ENCODE peak calls at places on chromosomes 1 and 21, in five cellular contexts. One of them, this sample, is unnamed.

GRCh38 chr1:222464841-222465210 is 83.1 kb downstream of the HHIPL2 start:
- DNase-seq in AG10803: peak; percentile 71
- DNase-seq in GM12865: peak; percentile 83
- DNase-seq in lower lobe of right lung: peak; percentile 58
- DNase-seq in heart right ventricle: peak; percentile 47
- DNase-seq in this sample: no peak

GRCh38 chr21:17146426-17146825 is 366.4 kb upstream of the CXADR start:
- DNase-seq in AG10803: no peak
- DNase-seq in lower lobe of right lung: no peak
- DNase-seq in GM12865: no peak
- DNase-seq in heart right ventricle: no peak
- DNase-seq in this sample: no peak

GRCh38 chr1:21663951-21664805 is 5.0 kb downstream of the RAP1GAP start:
- DNase-seq in GM12865: no peak
- DNase-seq in heart right ventricle: no peak
- DNase-seq in lower lobe of right lung: no peak
- DNase-seq in AG10803: no peak
- DNase-seq in this sample: peak; percentile 7

GRCh38 chr1:41902125-41902524 is 16.6 kb downstream of the HIVEP3 start:
- DNase-seq in lower lobe of right lung: no peak
- DNase-seq in AG10803: peak; percentile 79
- DNase-seq in heart right ventricle: no peak
- DNase-seq in GM12865: no peak
- DNase-seq in this sample: no peak

GRCh38 chr21:36980280-36981048 is 14.0 kb upstream of the HLCS start:
- DNase-seq in heart right ventricle: peak; percentile 42
- DNase-seq in AG10803: peak; percentile 29
- DNase-seq in lower lobe of right lung: peak; percentile 67
- DNase-seq in GM12865: no peak
- DNase-seq in this sample: no peak

GRCh38 chr1:41500378-41500777 is 15.9 kb upstream of the EDN2 start:
- DNase-seq in AG10803: peak; percentile 35
- DNase-seq in lower lobe of right lung: peak; percentile 92
- DNase-seq in heart right ventricle: peak; percentile 57
- DNase-seq in GM12865: no peak
- DNase-seq in this sample: no peak

GRCh38 chr1:116910379-116911165 is 856 bp downstream of the PTGFRN start:
- DNase-seq in lower lobe of right lung: peak; percentile 72
- DNase-seq in GM12865: peak; percentile 26
- DNase-seq in heart right ventricle: peak; percentile 52
- DNase-seq in AG10803: peak; percentile 16
- DNase-seq in this sample: no peak

GRCh38 chr1:19395678-19396192 is 83.6 kb downstream of the SLC66A1 start:
- DNase-seq in lower lobe of right lung: no peak
- DNase-seq in AG10803: peak; percentile 81
- DNase-seq in GM12865: no peak
- DNase-seq in heart right ventricle: no peak
- DNase-seq in this sample: no peak

GRCh38 chr1:17671741-17672140 is 83.4 kb upstream of the ACTL8 start:
- DNase-seq in heart right ventricle: no peak
- DNase-seq in GM12865: peak; percentile 27
- DNase-seq in lower lobe of right lung: no peak
- DNase-seq in AG10803: no peak
- DNase-seq in this sample: no peak

GRCh38 chr1:32859915-32860314 is 10.8 kb downstream of the FNDC5 start:
- DNase-seq in heart right ventricle: no peak
- DNase-seq in AG10803: no peak
- DNase-seq in GM12865: no peak
- DNase-seq in lower lobe of right lung: no peak
- DNase-seq in this sample: no peak

GRCh38 chr1:53050310-53050709 is 11.7 kb upstream of the PODN start:
- DNase-seq in heart right ventricle: no peak
- DNase-seq in GM12865: no peak
- DNase-seq in lower lobe of right lung: no peak
- DNase-seq in AG10803: no peak
- DNase-seq in this sample: no peak

GRCh38 chr1:18038051-18038450 is 69.5 kb upstream of the IGSF21 start:
- DNase-seq in heart right ventricle: no peak
- DNase-seq in AG10803: no peak
- DNase-seq in GM12865: no peak
- DNase-seq in lower lobe of right lung: no peak
- DNase-seq in this sample: no peak

GRCh38 chr1:84581648-84582047 is 7.4 kb upstream of the CTBS start:
- DNase-seq in GM12865: no peak
- DNase-seq in lower lobe of right lung: no peak
- DNase-seq in AG10803: no peak
- DNase-seq in heart right ventricle: no peak
- DNase-seq in this sample: no peak

GRCh38 chr1:111145542-111145941 is 5.5 kb downstream of the CEPT1 start:
- DNase-seq in GM12865: no peak
- DNase-seq in lower lobe of right lung: no peak
- DNase-seq in heart right ventricle: no peak
- DNase-seq in AG10803: no peak
- DNase-seq in this sample: no peak

GRCh38 chr1:100538935-100539835 is 1.2 kb downstream of the GPR88 start:
- DNase-seq in GM12865: no peak
- DNase-seq in AG10803: no peak
- DNase-seq in lower lobe of right lung: peak; percentile 56
- DNase-seq in heart right ventricle: peak; percentile 34
- DNase-seq in this sample: no peak

GRCh38 chr1:89347296-89347695 is 16.6 kb upstream of the GBP6 start:
- DNase-seq in heart right ventricle: no peak
- DNase-seq in AG10803: peak; percentile 17
- DNase-seq in lower lobe of right lung: no peak
- DNase-seq in GM12865: no peak
- DNase-seq in this sample: no peak

GRCh38 chr1:89523597-89524368 is 846 bp upstream of the LRRC8B start:
- DNase-seq in GM12865: peak; percentile 82
- DNase-seq in AG10803: no peak
- DNase-seq in heart right ventricle: no peak
- DNase-seq in lower lobe of right lung: peak; percentile 72
- DNase-seq in this sample: no peak

GRCh38 chr1:7207875-7208646 is 422.8 kb downstream of the CAMTA1 start:
- DNase-seq in AG10803: peak; percentile 54
- DNase-seq in lower lobe of right lung: no peak
- DNase-seq in GM12865: peak; percentile 56
- DNase-seq in heart right ventricle: peak; percentile 24
- DNase-seq in this sample: no peak

GRCh38 chr21:26130249-26130896 is 40.2 kb downstream of the APP start:
- DNase-seq in lower lobe of right lung: no peak
- DNase-seq in AG10803: peak; percentile 26
- DNase-seq in GM12865: no peak
- DNase-seq in heart right ventricle: no peak
- DNase-seq in this sample: no peak

GRCh38 chr21:28154121-28154520 is 838.6 kb downstream of the LTN1 start:
- DNase-seq in AG10803: no peak
- DNase-seq in GM12865: no peak
- DNase-seq in heart right ventricle: no peak
- DNase-seq in lower lobe of right lung: no peak
- DNase-seq in this sample: no peak

GRCh38 chr1:8604041-8604942 is 213.1 kb downstream of the RERE start:
- DNase-seq in GM12865: peak; percentile 80
- DNase-seq in AG10803: no peak
- DNase-seq in heart right ventricle: no peak
- DNase-seq in lower lobe of right lung: no peak
- DNase-seq in this sample: no peak

GRCh38 chr1:64296459-64296858 is 93.0 kb downstream of the UBE2U start:
- DNase-seq in AG10803: no peak
- DNase-seq in GM12865: no peak
- DNase-seq in heart right ventricle: no peak
- DNase-seq in lower lobe of right lung: no peak
- DNase-seq in this sample: no peak

GRCh38 chr1:18309552-18310155 is 171.1 kb upstream of the KLHDC7A start:
- DNase-seq in GM12865: no peak
- DNase-seq in heart right ventricle: no peak
- DNase-seq in AG10803: no peak
- DNase-seq in lower lobe of right lung: no peak
- DNase-seq in this sample: no peak

GRCh38 chr1:100458925-100459814 is 78.8 kb upstream of the GPR88 start:
- DNase-seq in lower lobe of right lung: peak; percentile 69
- DNase-seq in GM12865: peak; percentile 86
- DNase-seq in heart right ventricle: peak; percentile 69
- DNase-seq in AG10803: peak; percentile 76
- DNase-seq in this sample: peak; percentile 42

GRCh38 chr1:30469426-30469825 is 254.0 kb downstream of the MATN1 start:
- DNase-seq in lower lobe of right lung: no peak
- DNase-seq in GM12865: no peak
- DNase-seq in heart right ventricle: no peak
- DNase-seq in AG10803: no peak
- DNase-seq in this sample: no peak

GRCh38 chr1:182303778-182304177 is 87.8 kb downstream of the GLUL start:
- DNase-seq in lower lobe of right lung: no peak
- DNase-seq in GM12865: peak; percentile 65
- DNase-seq in heart right ventricle: no peak
- DNase-seq in AG10803: no peak
- DNase-seq in this sample: no peak

GRCh38 chr1:59985901-59986735 is 59.5 kb upstream of the CYP2J2 start:
- DNase-seq in GM12865: no peak
- DNase-seq in lower lobe of right lung: no peak
- DNase-seq in AG10803: peak; percentile 51
- DNase-seq in heart right ventricle: no peak
- DNase-seq in this sample: no peak

DNA sequence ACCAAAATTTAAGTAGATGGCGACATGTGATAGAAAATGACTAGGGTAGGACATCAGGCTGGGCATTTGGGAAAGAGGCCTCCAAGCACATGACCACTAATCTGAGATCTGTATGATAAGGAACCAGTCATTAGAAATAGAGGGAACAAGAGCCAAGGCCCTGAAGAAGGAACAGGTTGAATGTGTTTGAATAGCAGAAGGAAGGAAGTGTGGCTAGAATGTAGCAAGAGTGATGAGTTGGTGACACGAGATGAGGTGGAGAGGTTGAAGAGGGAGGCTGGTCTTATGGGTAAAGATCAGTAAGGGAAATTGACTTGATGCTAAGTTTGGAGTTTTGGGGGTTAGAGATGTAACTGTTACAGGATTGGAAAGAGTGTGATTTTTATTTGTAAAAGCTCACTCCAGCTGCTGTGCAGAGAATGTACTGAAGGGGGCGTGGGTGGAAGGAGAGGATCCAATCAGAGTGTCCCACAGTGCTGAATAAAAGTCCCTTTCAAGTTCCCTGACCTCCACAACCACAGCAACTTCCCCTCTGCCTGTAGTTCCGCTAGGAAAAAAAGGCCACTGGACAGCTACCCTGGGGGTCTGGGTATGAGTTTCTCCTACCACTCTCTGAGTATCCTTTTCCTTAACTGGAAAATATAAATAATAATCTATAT is 295.0 kb downstream of the OMA1 start:
- DNase-seq in lower lobe of right lung: no peak
- DNase-seq in AG10803: no peak
- DNase-seq in GM12865: peak; percentile 17
- DNase-seq in heart right ventricle: no peak
- DNase-seq in this sample: no peak
- TF ChIP-seq CTCF in lower lobe of right lung: no peak
- TF ChIP-seq CTCF in AG10803: peak; percentile 42
- TF ChIP-seq CTCF in GM12865: peak; percentile 24
- TF ChIP-seq CTCF in heart right ventricle: no peak
- TF ChIP-seq CTCF in this sample: no peak

GRCh38 chr1:28758420-28758819 is 21.7 kb downstream of the YTHDF2 start:
- DNase-seq in GM12865: no peak
- DNase-seq in lower lobe of right lung: no peak
- DNase-seq in AG10803: no peak
- DNase-seq in heart right ventricle: no peak
- DNase-seq in this sample: no peak

GRCh38 chr1:28761189-28761588 is 24.4 kb downstream of the YTHDF2 start:
- DNase-seq in lower lobe of right lung: no peak
- DNase-seq in AG10803: no peak
- DNase-seq in GM12865: no peak
- DNase-seq in heart right ventricle: no peak
- DNase-seq in this sample: no peak

GRCh38 chr1:28755701-28756100 is 19.0 kb downstream of the YTHDF2 start:
- DNase-seq in GM12865: no peak
- DNase-seq in heart right ventricle: no peak
- DNase-seq in lower lobe of right lung: no peak
- DNase-seq in AG10803: peak; percentile 66
- DNase-seq in this sample: no peak

GRCh38 chr1:28759257-28759656 is 22.5 kb downstream of the YTHDF2 start:
- DNase-seq in AG10803: no peak
- DNase-seq in GM12865: no peak
- DNase-seq in lower lobe of right lung: no peak
- DNase-seq in heart right ventricle: no peak
- DNase-seq in this sample: no peak

GRCh38 chr1:28756846-28757245 is 20.1 kb downstream of the YTHDF2 start:
- DNase-seq in AG10803: no peak
- DNase-seq in lower lobe of right lung: no peak
- DNase-seq in heart right ventricle: no peak
- DNase-seq in GM12865: no peak
- DNase-seq in this sample: no peak
- TF ChIP-seq CTCF in AG10803: peak; percentile 24
- TF ChIP-seq CTCF in lower lobe of right lung: peak; percentile 32
- TF ChIP-seq CTCF in heart right ventricle: no peak
- TF ChIP-seq CTCF in GM12865: no peak
- TF ChIP-seq CTCF in this sample: no peak

DNA sequence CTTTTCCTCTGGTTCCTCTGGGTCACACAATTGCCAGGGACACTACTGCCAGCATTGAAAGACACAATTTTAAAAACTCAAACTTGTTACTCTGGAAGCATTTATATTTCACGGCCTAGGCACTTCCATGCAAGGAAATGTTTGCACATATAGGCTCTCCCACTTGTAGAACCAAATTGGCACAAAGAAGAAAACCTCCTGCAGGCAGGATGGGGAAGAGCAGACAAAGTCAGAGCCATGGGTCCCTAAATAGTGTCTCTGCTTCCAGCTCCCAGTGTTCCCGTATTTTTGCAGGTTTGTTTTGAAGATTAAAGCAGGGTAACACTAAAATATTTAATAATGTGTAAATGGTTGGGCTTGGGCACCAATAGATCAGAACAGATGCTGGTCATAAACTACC is 19.0 kb upstream of the ADGRL2 start:
- DNase-seq in GM12865: no peak
- DNase-seq in AG10803: no peak
- DNase-seq in lower lobe of right lung: no peak
- DNase-seq in heart right ventricle: no peak
- DNase-seq in this sample: no peak
- TF ChIP-seq CTCF in GM12865: no peak
- TF ChIP-seq CTCF in AG10803: peak; percentile 8
- TF ChIP-seq CTCF in lower lobe of right lung: no peak
- TF ChIP-seq CTCF in heart right ventricle: no peak
- TF ChIP-seq CTCF in this sample: no peak

GRCh38 chr1:241900381-241900780 is 52.4 kb downstream of the EXO1 start:
- DNase-seq in GM12865: no peak
- DNase-seq in AG10803: no peak
- DNase-seq in lower lobe of right lung: no peak
- DNase-seq in heart right ventricle: no peak
- DNase-seq in this sample: no peak

GRCh38 chr1:241899211-241899610 is 51.2 kb downstream of the EXO1 start:
- DNase-seq in AG10803: no peak
- DNase-seq in GM12865: no peak
- DNase-seq in heart right ventricle: no peak
- DNase-seq in lower lobe of right lung: no peak
- DNase-seq in this sample: no peak

GRCh38 chr1:241895013-241895412 is 47.0 kb downstream of the EXO1 start:
- DNase-seq in GM12865: peak; percentile 19
- DNase-seq in heart right ventricle: no peak
- DNase-seq in AG10803: no peak
- DNase-seq in lower lobe of right lung: no peak
- DNase-seq in this sample: no peak

GRCh38 chr1:241902376-241903067 is 54.5 kb downstream of the EXO1 start:
- DNase-seq in GM12865: no peak
- DNase-seq in AG10803: peak; percentile 33
- DNase-seq in lower lobe of right lung: no peak
- DNase-seq in heart right ventricle: no peak
- DNase-seq in this sample: no peak

GRCh38 chr1:241896670-241896962 is 48.6 kb downstream of the EXO1 start:
- DNase-seq in lower lobe of right lung: no peak
- DNase-seq in heart right ventricle: no peak
- DNase-seq in GM12865: no peak
- DNase-seq in AG10803: no peak
- DNase-seq in this sample: no peak
- TF ChIP-seq CTCF in lower lobe of right lung: no peak
- TF ChIP-seq CTCF in heart right ventricle: no peak
- TF ChIP-seq CTCF in GM12865: no peak
- TF ChIP-seq CTCF in AG10803: no peak
- TF ChIP-seq CTCF in this sample: no peak